ENCODE peak calls at places on chromosomes 12 and 14, in five cellular contexts. R is neural progenitor cell, X is WTC11, U is astrocyte of the spinal cord, W is hepatocyte. E is an unnamed sample.

GRCh38 chr14:56580317-56580711 is 716 bp downstream of the TMEM260 start:
- DNase-seq in W (no peak), R (no peak), U (no peak), X (no peak), E (no peak)

GRCh38 chr14:61934385-61934784 is 172.2 kb downstream of the SNAPC1 start:
- DNase-seq in R (no peak), U (peak), W (no peak), X (no peak), E (no peak)

GRCh38 chr14:71556730-71557129 is 375.5 kb upstream of the RGS6 start:
- DNase-seq in R (no peak), W (no peak), U (no peak), X (no peak), E (no peak)

GRCh38 chr14:49879683-49880204 is 13.1 kb upstream of the ARF6 start:
- DNase-seq in X (peak), R (peak), U (peak), W (peak), E (peak)

GRCh38 chr12:90333939-90334338 is 621.0 kb downstream of the CCER1 start:
- DNase-seq in X (no peak), R (no peak), W (no peak), U (peak), E (no peak)

GRCh38 chr12:90129369-90130030 is 420.9 kb upstream of the ATP2B1 start:
- DNase-seq in W (peak), X (no peak), R (no peak), U (no peak), E (no peak)

GRCh38 chr12:31845613-31846321 is 113.4 kb upstream of the RESF1 start:
- DNase-seq in R (no peak), W (peak), X (no peak), U (no peak), E (no peak)

GRCh38 chr12:6553051-6553868 is 2.6 kb downstream of the IFFO1 start:
- DNase-seq in U (peak), R (no peak), W (no peak), X (no peak), E (no peak)

GRCh38 chr14:97709552-97709951 is 912.4 kb downstream of the VRK1 start:
- DNase-seq in X (no peak), R (no peak), W (no peak), U (no peak), E (no peak)

GRCh38 chr12:128976120-128976519 is 122.8 kb downstream of the GLT1D1 start:
- DNase-seq in R (peak), U (no peak), W (peak), X (peak), E (peak)

GRCh38 chr14:49768301-49769121 is 558 bp downstream of the KLHDC2 start:
- DNase-seq in X (peak), R (peak), W (peak), U (peak), E (peak)

GRCh38 chr12:45409966-45410365 is 194.1 kb downstream of the ANO6 start:
- DNase-seq in X (no peak), W (no peak), R (no peak), U (peak), E (no peak)

GRCh38 chr12:12927211-12928079 is 24.5 kb downstream of the GPRC5D start:
- DNase-seq in W (no peak), R (no peak), U (peak), X (no peak), E (peak)

GRCh38 chr14:42872775-42873174 is 1266.1 kb downstream of the LRFN5 start:
- DNase-seq in R (no peak), W (no peak), X (no peak), U (no peak), E (no peak)

GRCh38 chr12:53791735-53792326 is 40.1 kb upstream of the CISTR start:
- DNase-seq in X (peak), R (peak), U (no peak), W (peak), E (peak)

GRCh38 chr14:81625343-81625742 is 91.7 kb upstream of the SEL1L start:
- DNase-seq in R (peak), X (no peak), W (peak), U (no peak), E (no peak)

GRCh38 chr12:96104566-96104965 is 69.2 kb upstream of the LTA4H start:
- DNase-seq in W (no peak), R (no peak), X (no peak), U (no peak), E (no peak)

GRCh38 chr12:110906088-110906487 is 14.3 kb downstream of the MYL2 start:
- DNase-seq in W (no peak), U (no peak), R (no peak), X (no peak), E (no peak)

GRCh38 chr14:58275527-58276190 is 22.7 kb upstream of the ARID4A start:
- DNase-seq in X (no peak), W (no peak), U (no peak), R (no peak), E (no peak)

GRCh38 chr12:95966287-95966870 is 23.2 kb downstream of the AMDHD1 start:
- DNase-seq in X (no peak), W (no peak), R (no peak), U (no peak), E (no peak)

GRCh38 chr12:95998611-95999300 is 2.6 kb upstream of the HAL start:
- DNase-seq in R (peak), X (peak), W (peak), U (peak), E (peak)

GRCh38 chr12:79934309-79935020 is 432 bp downstream of the PPP1R12A start:
- DNase-seq in W (peak), R (no peak), U (no peak), X (peak), E (no peak)

GRCh38 chr12:124384299-124384894 is 89.5 kb downstream of the RFLNA start:
- DNase-seq in U (no peak), W (no peak), R (no peak), X (no peak), E (no peak)

GRCh38 chr12:50764116-50764860 is 387 bp downstream of the ATF1 start:
- DNase-seq in X (peak), R (peak), U (peak), W (peak), E (peak)

GRCh38 chr12:132282950-132283771 is 46.2 kb downstream of the GALNT9 start:
- DNase-seq in R (no peak), U (no peak), X (peak), W (no peak), E (peak)

GRCh38 chr12:16198884-16199283 is 78.6 kb downstream of the SLC15A5 start:
- DNase-seq in U (no peak), W (no peak), R (peak), X (peak), E (no peak)

GRCh38 chr12:130702966-130703732 is 12.9 kb downstream of the RIMBP2 start:
- DNase-seq in U (no peak), R (peak), X (no peak), W (no peak), E (no peak)

GRCh38 chr14:58430156-58430555 is 2.6 kb downstream of the KIAA0586 start:
- DNase-seq in R (no peak), X (no peak), W (no peak), U (peak), E (no peak)

GRCh38 chr14:30108975-30109700 is 181.5 kb upstream of the PRKD1 start:
- DNase-seq in W (no peak), R (no peak), U (no peak), X (no peak), E (no peak)

GRCh38 chr14:60563113-60563512 is 54.2 kb downstream of the SIX6 start:
- DNase-seq in U (peak), W (no peak), R (no peak), X (no peak), E (no peak)

GRCh38 chr12:121400332-121401139 is 618 bp downstream of the RNF34 start:
- DNase-seq in U (peak), W (peak), R (peak), X (peak), E (peak)

GRCh38 chr12:123031171-123031845 is 50.8 kb downstream of the ARL6IP4 start:
- DNase-seq in R (no peak), X (no peak), W (no peak), U (no peak), E (no peak)

GRCh38 chr12:15859136-15859535 is 23.1 kb upstream of the STRAP start:
- DNase-seq in W (no peak), R (no peak), X (no peak), U (no peak), E (no peak)

GRCh38 chr14:66284346-66284745 is 201.8 kb upstream of the CCDC196 start:
- DNase-seq in X (no peak), R (no peak), U (peak), W (peak), E (no peak)

GRCh38 chr12:12946686-12947355 is 5.1 kb downstream of the GPRC5D start:
- DNase-seq in R (no peak), U (no peak), X (no peak), W (no peak), E (no peak)

GRCh38 chr12:108629156-108629555 is 4.5 kb downstream of the SELPLG start:
- DNase-seq in W (no peak), U (no peak), R (no peak), X (no peak), E (no peak)

GRCh38 chr12:109963743-109964429 is 32.3 kb downstream of the GIT2 start:
- DNase-seq in R (no peak), W (peak), X (no peak), U (peak), E (no peak)

GRCh38 chr12:118813778-118814359 is 167.5 kb upstream of the SRRM4 start:
- DNase-seq in R (peak), U (no peak), X (peak), W (no peak), E (no peak)
- TF ChIP-seq CTCF in R (no peak), U (no peak), X (no peak), W (no peak), E (no peak)

DNA sequence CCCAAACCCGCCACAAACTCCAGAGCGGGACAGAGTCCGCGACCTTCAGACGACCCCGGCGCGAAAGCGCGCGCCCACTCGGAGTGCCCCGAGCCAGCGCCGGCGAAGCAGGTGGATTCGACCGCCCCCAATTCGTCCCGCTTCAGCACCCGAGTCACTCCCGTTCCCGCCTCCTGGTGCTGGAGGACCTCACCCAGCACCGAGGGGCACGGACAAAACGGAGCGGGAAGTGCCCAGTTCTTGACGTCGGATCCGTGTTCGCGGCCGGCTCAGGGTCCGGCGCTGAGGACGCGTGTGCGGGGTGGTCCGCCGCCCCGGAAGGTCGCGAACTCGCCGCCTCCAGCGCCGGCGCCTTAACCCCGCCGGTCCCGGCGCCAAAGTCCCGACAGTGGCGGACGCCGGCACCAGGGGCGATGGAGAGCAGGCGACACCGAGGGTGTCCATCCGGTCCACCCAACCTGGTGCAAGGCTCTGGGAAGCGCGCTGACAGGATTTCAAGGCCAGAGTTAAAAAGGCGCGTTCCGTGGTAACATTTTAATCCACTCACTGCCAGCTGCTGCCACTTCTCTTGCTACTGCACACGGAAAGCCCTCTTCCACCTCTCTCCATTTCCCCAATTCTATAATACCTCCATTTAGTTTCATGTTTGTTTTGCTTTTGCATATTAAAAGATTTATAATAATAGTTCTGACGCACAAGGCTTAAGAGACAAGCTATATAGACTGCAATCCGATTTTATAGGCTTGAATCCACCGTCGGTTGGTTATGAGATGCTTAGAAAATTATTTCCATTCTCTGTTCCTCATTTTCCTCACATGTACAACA is 240.0 kb upstream of the CPNE8 start:
- DNase-seq in U (peak), R (peak), X (peak), W (peak), E (peak)
- TF ChIP-seq CTCF in U (peak), R (peak), X (peak), W (peak), E (peak)

GRCh38 chr12:11893998-11894397 is 176.7 kb upstream of the BCL2L14 start:
- DNase-seq in U (no peak), R (no peak), W (no peak), X (no peak), E (no peak)

GRCh38 chr12:11891350-11892064 is 179.2 kb upstream of the BCL2L14 start:
- DNase-seq in X (no peak), W (no peak), R (no peak), U (no peak), E (no peak)

GRCh38 chr12:11894890-11895289 is 175.8 kb upstream of the BCL2L14 start:
- DNase-seq in X (no peak), U (no peak), W (no peak), R (peak), E (no peak)

GRCh38 chr12:11895421-11896064 is 175.2 kb upstream of the BCL2L14 start:
- DNase-seq in U (no peak), R (no peak), X (no peak), W (no peak), E (no peak)

GRCh38 chr12:11892065-11892391 is 178.7 kb upstream of the BCL2L14 start:
- DNase-seq in R (no peak), W (no peak), X (no peak), U (no peak), E (no peak)
- TF ChIP-seq CTCF in R (peak), W (peak), X (no peak), U (peak), E (peak)

DNA sequence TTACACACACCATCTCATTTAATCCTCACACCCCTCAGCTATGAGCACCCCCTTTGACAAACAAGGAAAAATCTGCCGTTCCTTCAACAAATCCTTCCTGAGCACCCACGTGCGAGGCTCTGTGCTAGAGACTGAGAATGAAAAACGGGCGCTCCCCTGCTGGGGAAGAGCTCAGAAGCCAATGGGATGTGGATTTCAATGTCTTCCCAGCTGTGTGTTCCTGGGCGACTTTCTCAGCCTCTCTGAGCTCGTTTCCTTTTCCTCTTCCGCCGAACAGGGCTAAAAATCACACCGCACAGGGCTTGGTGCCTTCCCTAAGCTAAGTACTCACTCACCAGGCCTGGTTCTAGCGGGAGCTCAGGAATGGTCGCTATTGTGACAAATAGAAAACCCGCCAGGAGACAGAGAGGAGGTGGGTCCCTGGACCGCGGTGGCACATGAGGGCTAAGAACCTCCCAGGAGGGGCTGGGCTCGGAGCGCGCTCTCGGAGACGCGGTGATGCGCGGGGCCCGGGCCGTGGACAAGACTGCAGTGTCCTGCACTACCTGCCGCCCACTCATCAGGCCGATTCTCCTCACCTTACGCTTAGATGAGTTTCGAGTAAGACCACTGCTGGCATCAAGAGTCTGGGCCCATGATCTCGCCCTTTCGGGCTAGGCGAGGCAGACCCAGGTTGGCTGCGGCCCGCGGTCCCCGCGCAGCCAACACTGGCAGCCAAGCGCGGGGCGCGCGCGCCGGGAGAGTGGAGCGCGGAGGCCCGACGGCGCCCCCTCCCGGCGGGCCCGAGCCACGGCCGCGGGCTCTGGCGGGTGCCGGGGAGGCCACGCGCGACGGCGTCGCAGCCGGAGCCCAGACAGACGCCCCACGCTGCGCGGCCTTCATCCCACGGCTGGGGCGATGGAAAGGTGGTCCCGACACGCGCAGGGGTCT is 17.0 kb downstream of the ZDHHC22 start:
- DNase-seq in R (peak), U (peak), X (peak), W (peak), E (peak)
- TF ChIP-seq CTCF in R (peak), U (peak), X (peak), W (peak), E (no peak)

GRCh38 chr14:35292051-35292769 is at the start of gene PSMA6:
- DNase-seq in U (peak), W (peak), X (peak), R (peak), E (peak)
- TF ChIP-seq CTCF in U (no peak), W (no peak), X (no peak), R (no peak), E (no peak)

GRCh38 chr12:119153477-119154434 is 25.0 kb upstream of the HSPB8 start:
- DNase-seq in X (peak), R (peak), W (peak), U (peak), E (peak)

GRCh38 chr12:119151445-119151844 is 27.3 kb upstream of the HSPB8 start:
- DNase-seq in X (no peak), U (no peak), R (no peak), W (no peak), E (no peak)

GRCh38 chr12:119148049-119148448 is 30.7 kb upstream of the HSPB8 start:
- DNase-seq in R (no peak), U (no peak), W (no peak), X (no peak), E (no peak)

GRCh38 chr12:119145367-119145766 is 33.4 kb upstream of the HSPB8 start:
- DNase-seq in U (no peak), W (no peak), X (peak), R (no peak), E (no peak)

GRCh38 chr12:119149270-119149669 is 29.5 kb upstream of the HSPB8 start:
- DNase-seq in U (no peak), R (no peak), W (no peak), X (no peak), E (no peak)
- TF ChIP-seq CTCF in U (no peak), R (no peak), W (no peak), X (no peak), E (no peak)

DNA sequence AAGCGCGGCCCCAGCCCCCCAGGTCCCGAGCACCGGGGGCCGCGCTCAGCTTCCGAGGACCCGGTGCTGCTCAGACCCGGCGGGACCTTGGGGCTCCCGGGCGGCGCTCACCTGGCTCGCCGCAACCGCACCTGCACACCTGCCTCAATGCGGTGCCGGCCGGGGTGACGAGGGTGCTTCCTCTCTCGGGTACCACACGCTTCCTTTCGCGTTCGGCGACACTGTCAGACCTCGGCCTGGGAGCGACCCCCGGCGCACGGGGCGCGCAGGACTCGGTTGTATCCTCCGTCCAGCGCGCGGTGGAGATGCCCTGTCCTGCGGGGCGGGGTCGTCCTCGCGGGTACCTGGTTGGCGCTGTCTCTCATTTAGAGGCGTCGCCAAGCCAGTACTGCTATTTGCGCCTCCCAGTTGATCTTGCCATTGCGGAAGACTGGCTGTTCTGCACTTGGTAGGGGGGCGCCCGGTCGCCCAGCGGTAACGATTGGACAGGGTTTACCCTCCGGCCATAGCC is 718 bp downstream of the PACS2 start:
- DNase-seq in U (no peak), R (peak), X (peak), W (peak), E (peak)
- TF ChIP-seq CTCF in U (no peak), R (no peak), X (no peak), W (no peak), E (no peak)

DNA sequence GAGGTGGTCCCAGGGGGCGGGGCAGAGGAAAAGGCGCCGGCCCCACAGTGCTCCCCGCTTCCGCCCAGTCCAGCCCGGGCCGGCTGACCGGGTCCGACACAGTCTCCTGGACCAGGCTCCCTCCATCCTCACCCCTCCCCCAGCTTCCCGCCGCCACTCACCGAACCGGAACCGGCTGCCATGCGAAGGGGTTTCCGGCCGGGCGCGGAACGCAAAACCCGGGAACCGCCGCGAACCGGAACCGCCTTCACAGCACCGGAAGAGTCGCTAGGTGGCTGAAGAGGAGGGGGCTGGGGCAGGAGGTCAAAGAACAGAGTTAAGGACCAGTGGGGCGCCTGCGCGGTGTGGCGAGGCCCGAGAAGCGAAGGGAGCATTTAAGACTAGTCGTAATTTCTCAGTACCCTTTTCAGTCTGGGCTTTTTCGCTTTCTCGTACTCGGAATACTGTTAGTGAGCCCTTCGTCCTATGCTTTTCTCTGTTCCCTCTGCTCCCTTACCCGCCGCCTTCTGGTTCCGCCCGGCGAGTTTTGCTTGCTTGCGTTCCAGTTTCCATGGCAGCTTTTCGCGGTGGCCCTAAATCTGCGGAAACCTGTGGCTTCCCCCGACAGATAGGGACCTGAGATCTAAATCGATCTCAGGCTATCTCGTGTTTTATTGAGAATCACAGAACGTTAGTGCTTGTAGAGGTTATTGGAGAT is at the start of gene SENP1:
- DNase-seq in U (peak), X (peak), W (peak), R (peak), E (peak)
- TF ChIP-seq CTCF in U (peak), X (no peak), W (no peak), R (peak), E (no peak)

E was measured in nephron progenitor cell.